ENCODE peak calls at places on chromosomes 6 and 20, in six cellular contexts. P, S, U, L, J and H are unnamed samples.

GRCh38 chr20:45100563-45101245 is at the start of gene KCNS1:
- DNase-seq in J (no peak), S (peak), U (peak), P (no peak), L (no peak), H (no peak)

GRCh38 chr20:56786503-56786902 is 157.4 kb downstream of the TFAP2C start:
- DNase-seq in J (no peak), U (no peak), P (no peak), S (no peak), L (no peak), H (no peak)

GRCh38 chr6:1825926-1826325 is 216.2 kb downstream of the FOXC1 start:
- DNase-seq in S (no peak), L (no peak), J (no peak), P (no peak), U (no peak), H (no peak)

GRCh38 chr6:136783021-136783420 is 9.3 kb downstream of the MAP3K5 start:
- DNase-seq in L (no peak), P (no peak), U (no peak), S (no peak), J (no peak), H (no peak)

GRCh38 chr6:35370799-35371493 is 28.6 kb downstream of the PPARD start:
- DNase-seq in L (peak), S (no peak), P (no peak), J (no peak), U (no peak), H (no peak)

GRCh38 chr20:57405236-57406016 is 14.2 kb downstream of the RBM38 start:
- DNase-seq in P (peak), S (no peak), L (no peak), J (no peak), U (no peak), H (no peak)

GRCh38 chr20:58081842-58082241 is 146.6 kb downstream of the ANKRD60 start:
- DNase-seq in L (peak), J (peak), S (peak), P (no peak), U (no peak), H (peak)

GRCh38 chr6:166388605-166389004 is 5.9 kb upstream of the MPC1 start:
- DNase-seq in U (no peak), L (no peak), J (no peak), P (no peak), S (no peak), H (no peak)

GRCh38 chr6:135217663-135218062 is 36.6 kb downstream of the MYB start:
- DNase-seq in P (no peak), L (no peak), U (no peak), J (no peak), S (no peak), H (no peak)

GRCh38 chr20:41330343-41330720 is 10.3 kb upstream of the LPIN3 start:
- DNase-seq in P (no peak), J (no peak), L (peak), U (no peak), S (no peak), H (no peak)

GRCh38 chr6:42315991-42316378 is 98.3 kb upstream of the MRPS10 start:
- DNase-seq in L (peak), J (peak), U (no peak), S (peak), P (no peak), H (peak)

GRCh38 chr6:25485820-25486559 is 166.0 kb upstream of the SCGN start:
- DNase-seq in L (no peak), P (no peak), J (no peak), S (peak), U (peak), H (peak)

GRCh38 chr20:1900321-1900791 is 5.1 kb downstream of the SIRPA start:
- DNase-seq in J (peak), P (no peak), S (peak), U (peak), L (peak), H (peak)

GRCh38 chr20:32609993-32610896 is 25.1 kb upstream of the NOL4L start:
- DNase-seq in P (no peak), S (no peak), J (no peak), L (no peak), U (no peak), H (no peak)

GRCh38 chr20:18609741-18610140 is 21.9 kb downstream of the DTD1 start:
- DNase-seq in S (no peak), L (peak), U (no peak), P (no peak), J (no peak), H (no peak)

GRCh38 chr20:24305366-24305765 is 164.1 kb upstream of the SYNDIG1 start:
- DNase-seq in S (no peak), L (no peak), J (no peak), U (no peak), P (no peak), H (no peak)

GRCh38 chr20:20568604-20569205 is 143.7 kb downstream of the RALGAPA2 start:
- DNase-seq in U (no peak), P (no peak), S (peak), L (peak), J (no peak), H (peak)

GRCh38 chr6:44072959-44073611 is 54.2 kb downstream of the MRPL14 start:
- DNase-seq in L (peak), U (peak), S (peak), J (no peak), P (peak), H (peak)

GRCh38 chr20:54129350-54129749 is 44.4 kb downstream of the CYP24A1 start:
- DNase-seq in L (no peak), S (no peak), J (no peak), U (no peak), P (no peak), H (no peak)

GRCh38 chr6:13046084-13046483 is 282.3 kb downstream of the TBC1D7 start:
- DNase-seq in P (no peak), L (no peak), J (no peak), S (no peak), U (no peak), H (no peak)

GRCh38 chr6:93992976-93993375 is 573.6 kb upstream of the EPHA7 start:
- DNase-seq in P (no peak), U (no peak), S (peak), L (no peak), J (no peak), H (no peak)

GRCh38 chr20:62320581-62321354 is 18.0 kb downstream of the ADRM1 start:
- DNase-seq in J (no peak), L (peak), U (peak), P (no peak), S (no peak), H (no peak)

GRCh38 chr6:105739764-105740163 is 336.9 kb upstream of the PREP start:
- DNase-seq in J (no peak), U (no peak), L (no peak), P (no peak), S (no peak), H (no peak)
- TF ChIP-seq CTCF in J (no peak), U (no peak), L (no peak), P (no peak), S (no peak), H (no peak)

GRCh38 chr6:121335111-121336008 is 1.1 kb upstream of the TBC1D32 start:
- DNase-seq in P (no peak), L (no peak), U (no peak), J (no peak), S (peak), H (no peak)
- H3K4me3 ChIP-seq in P (peak), L (peak), U (peak), J (peak), S (peak), H (peak)

DNA sequence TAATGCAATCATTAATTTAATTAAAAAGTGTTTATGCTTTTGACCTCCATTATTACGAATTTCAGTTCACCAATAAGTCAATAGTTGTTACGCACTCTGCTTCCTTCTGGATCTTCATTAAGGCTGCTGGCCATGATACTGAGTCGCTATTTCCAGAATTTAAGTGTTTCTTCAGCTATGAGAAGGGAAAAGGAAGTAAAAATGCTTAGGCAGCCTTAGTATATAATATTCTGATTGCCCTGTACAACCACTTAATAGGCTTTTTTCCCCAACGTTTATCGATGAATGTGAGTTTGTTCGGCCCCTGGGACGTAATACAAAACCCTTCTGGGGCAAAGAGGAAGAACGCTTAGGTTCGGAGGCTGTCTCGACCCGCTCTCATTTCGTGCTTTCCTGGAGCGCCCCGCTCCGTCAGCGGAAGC is 644 bp downstream of the OARD1 start:
- DNase-seq in U (no peak), J (peak), P (peak), L (no peak), S (no peak), H (no peak)
- TF ChIP-seq CTCF in U (peak), J (no peak), P (no peak), L (peak), S (peak), H (peak)

GRCh38 chr20:3980260-3981131 is 34.9 kb downstream of the RNF24 start:
- DNase-seq in U (no peak), J (peak), S (peak), L (peak), P (no peak), H (peak)
- H3K4me3 ChIP-seq in U (no peak), J (peak), S (no peak), L (peak), P (no peak), H (peak)

GRCh38 chr6:77930382-77930781 is 277.5 kb downstream of the MEI4 start:
- DNase-seq in J (no peak), S (no peak), P (no peak), U (no peak), L (no peak), H (no peak)

GRCh38 chr6:77930945-77931344 is 278.1 kb downstream of the MEI4 start:
- DNase-seq in J (no peak), U (no peak), L (no peak), P (no peak), S (no peak), H (no peak)

DNA sequence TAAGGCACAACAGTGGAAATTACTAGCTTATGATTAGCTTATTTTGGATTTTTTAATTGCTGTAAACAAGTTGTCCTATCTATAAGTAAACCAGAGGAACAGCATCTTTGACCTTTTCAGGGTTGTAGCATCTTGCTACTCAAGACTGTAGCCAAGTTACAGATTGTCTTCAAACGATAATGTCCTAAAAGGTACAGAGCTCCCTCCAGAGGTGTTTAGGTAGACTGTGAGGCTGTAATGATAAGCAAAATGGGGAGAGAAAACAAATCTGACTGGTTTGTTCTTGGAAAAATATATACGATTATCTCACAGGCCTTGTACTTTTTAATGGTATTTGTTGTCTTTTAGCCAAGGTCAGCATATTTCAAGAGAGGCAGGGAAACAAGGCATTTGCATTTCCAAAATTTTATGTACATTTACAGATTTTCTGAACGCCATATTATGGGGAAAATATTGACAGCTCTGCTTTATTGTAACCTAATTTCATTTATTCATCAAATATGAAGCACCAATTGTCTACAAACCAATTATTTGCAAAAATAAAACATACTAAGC is 273.4 kb downstream of the MEI4 start:
- DNase-seq in L (peak), J (no peak), P (no peak), S (no peak), U (no peak), H (no peak)
- TF ChIP-seq CTCF in L (no peak), J (no peak), P (no peak), S (no peak), U (peak), H (no peak)

GRCh38 chr6:158807515-158808441 is 11.4 kb downstream of the EZR start:
- DNase-seq in P (no peak), L (no peak), U (no peak), J (no peak), S (no peak), H (no peak)
- H3K4me3 ChIP-seq in P (no peak), L (no peak), U (no peak), J (no peak), S (no peak), H (no peak)

DNA sequence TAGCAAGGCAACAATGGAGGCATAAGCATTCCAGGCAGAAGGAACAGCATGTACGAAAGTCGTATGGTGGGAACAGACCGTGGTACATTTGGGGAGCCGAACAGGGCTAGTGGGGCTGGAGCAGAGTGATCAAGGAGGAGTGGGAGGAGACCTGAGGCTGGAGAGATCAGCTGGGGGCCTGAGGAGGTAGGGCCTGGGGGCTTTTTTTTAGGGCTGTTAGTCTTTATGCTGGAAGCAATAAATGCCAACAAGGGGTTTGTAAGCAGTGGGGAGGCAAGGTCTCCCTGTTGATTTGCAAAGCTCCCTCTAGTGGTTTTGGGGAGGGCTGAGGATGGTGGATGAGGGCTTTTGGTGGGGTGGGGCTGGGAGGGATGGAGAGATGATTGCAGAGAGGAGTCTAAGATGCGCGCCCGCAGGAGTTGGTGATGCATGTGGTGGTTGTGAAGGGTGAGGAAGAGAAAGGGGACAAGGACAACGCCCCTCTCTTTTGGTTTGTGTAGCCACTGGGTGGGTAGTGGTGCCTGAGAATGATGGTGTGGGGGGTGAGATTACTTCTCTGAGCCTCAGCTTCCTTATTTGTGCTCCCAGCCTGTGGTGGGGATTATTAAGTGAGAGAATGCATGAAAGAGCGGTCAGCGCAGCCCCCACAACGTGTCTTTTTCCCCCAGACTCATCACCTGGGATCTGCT is 74.1 kb upstream of the TOX2 start:
- DNase-seq in L (peak), U (no peak), S (peak), J (no peak), P (no peak), H (peak)
- TF ChIP-seq CTCF in L (peak), U (peak), S (peak), J (peak), P (no peak), H (peak)

GRCh38 chr6:31575952-31576684 is 753 bp downstream of the TNF start:
- DNase-seq in J (no peak), P (no peak), U (no peak), S (no peak), L (peak), H (no peak)

GRCh38 chr6:31574106-31575061 is 981 bp upstream of the TNF start:
- DNase-seq in L (no peak), J (no peak), S (no peak), U (no peak), P (no peak), H (no peak)

GRCh38 chr6:31572041-31572911 is at the start of gene LTA:
- DNase-seq in L (no peak), P (peak), S (no peak), U (no peak), J (no peak), H (no peak)

GRCh38 chr6:31575335-31575901 is at the start of gene TNF:
- DNase-seq in S (no peak), U (no peak), L (peak), J (no peak), P (peak), H (no peak)

DNA sequence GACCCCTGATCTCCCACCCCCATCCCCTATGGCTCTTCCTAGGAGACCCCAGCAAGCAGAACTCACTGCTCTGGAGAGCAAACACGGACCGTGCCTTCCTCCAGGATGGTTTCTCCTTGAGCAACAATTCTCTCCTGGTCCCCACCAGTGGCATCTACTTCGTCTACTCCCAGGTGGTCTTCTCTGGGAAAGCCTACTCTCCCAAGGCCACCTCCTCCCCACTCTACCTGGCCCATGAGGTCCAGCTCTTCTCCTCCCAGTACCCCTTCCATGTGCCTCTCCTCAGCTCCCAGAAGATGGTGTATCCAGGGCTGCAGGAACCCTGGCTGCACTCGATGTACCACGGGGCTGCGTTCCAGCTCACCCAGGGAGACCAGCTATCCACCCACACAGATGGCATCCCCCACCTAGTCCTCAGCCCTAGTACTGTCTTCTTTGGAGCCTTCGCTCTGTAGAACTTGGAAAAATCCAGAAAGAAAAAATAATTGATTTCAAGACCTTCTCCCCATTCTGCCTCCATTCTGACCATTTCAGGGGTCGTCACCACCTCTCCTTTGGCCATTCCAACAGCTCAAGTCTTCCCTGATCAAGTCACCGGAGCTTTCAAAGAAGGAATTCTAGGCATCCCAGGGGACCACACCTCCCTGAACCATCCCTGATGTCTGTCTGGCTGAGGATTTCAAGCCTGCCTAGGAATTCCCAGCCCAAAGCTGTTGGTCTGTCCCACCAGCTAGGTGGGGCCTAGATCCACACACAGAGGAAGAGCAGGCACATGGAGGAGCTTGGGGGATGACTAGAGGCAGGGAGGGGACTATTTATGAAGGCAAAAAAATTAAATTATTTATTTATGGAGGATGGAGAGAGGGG is 1.4 kb downstream of the LTA start:
- DNase-seq in P (no peak), U (no peak), S (no peak), J (no peak), L (no peak), H (no peak)
- H3K4me3 ChIP-seq in P (no peak), U (no peak), S (no peak), J (no peak), L (no peak), H (no peak)

GRCh38 chr6:116881236-116881635 is 4.2 kb downstream of the RFX6 start:
- DNase-seq in L (peak), S (no peak), U (no peak), P (no peak), J (no peak), H (peak)
- TF ChIP-seq CTCF in L (no peak), S (no peak), U (no peak), P (no peak), J (peak), H (peak)